ENCODE peak calls at places on chromosome 12, in five cellular contexts. One of them, this sample, is unnamed.

GRCh38 chr12:85057370-85057963 is 21.3 kb downstream of the LRRIQ1 start:
- DNase-seq in retinal pigment epithelial cell: no peak
- DNase-seq in caudate nucleus: no peak
- DNase-seq in A172: peak
- DNase-seq in stimulated activated CD4-positive, alpha-beta T cell treated with anti-CD3 and anti-CD28 coated beads, TNF-alpha, amount 100 ng/mL, for 1 hour: no peak
- DNase-seq in this sample: peak

GRCh38 chr12:124422142-124422569 is 127.3 kb downstream of the RFLNA start:
- DNase-seq in retinal pigment epithelial cell: no peak
- DNase-seq in caudate nucleus: no peak
- DNase-seq in A172: peak
- DNase-seq in stimulated activated CD4-positive, alpha-beta T cell treated with anti-CD3 and anti-CD28 coated beads, TNF-alpha, amount 100 ng/mL, for 1 hour: no peak
- DNase-seq in this sample: peak

GRCh38 chr12:64039285-64039871 is 182.7 kb downstream of the KICS2 start:
- DNase-seq in retinal pigment epithelial cell: peak
- DNase-seq in caudate nucleus: no peak
- DNase-seq in A172: no peak
- DNase-seq in stimulated activated CD4-positive, alpha-beta T cell treated with anti-CD3 and anti-CD28 coated beads, TNF-alpha, amount 100 ng/mL, for 1 hour: no peak
- DNase-seq in this sample: peak

GRCh38 chr12:67649165-67650126 is 901 bp downstream of the DYRK2 start:
- DNase-seq in retinal pigment epithelial cell: no peak
- DNase-seq in caudate nucleus: no peak
- DNase-seq in A172: no peak
- DNase-seq in stimulated activated CD4-positive, alpha-beta T cell treated with anti-CD3 and anti-CD28 coated beads, TNF-alpha, amount 100 ng/mL, for 1 hour: peak
- DNase-seq in this sample: no peak

GRCh38 chr12:42585846-42586226 is 3.7 kb downstream of the PRICKLE1 start:
- DNase-seq in retinal pigment epithelial cell: no peak
- DNase-seq in caudate nucleus: no peak
- DNase-seq in A172: no peak
- DNase-seq in stimulated activated CD4-positive, alpha-beta T cell treated with anti-CD3 and anti-CD28 coated beads, TNF-alpha, amount 100 ng/mL, for 1 hour: no peak
- DNase-seq in this sample: no peak

GRCh38 chr12:6613015-6613775 is 6.0 kb upstream of the CHD4 start:
- DNase-seq in retinal pigment epithelial cell: no peak
- DNase-seq in caudate nucleus: no peak
- DNase-seq in A172: peak
- DNase-seq in stimulated activated CD4-positive, alpha-beta T cell treated with anti-CD3 and anti-CD28 coated beads, TNF-alpha, amount 100 ng/mL, for 1 hour: no peak
- DNase-seq in this sample: peak

GRCh38 chr12:76649091-76649490 is 89.5 kb upstream of the OSBPL8 start:
- DNase-seq in retinal pigment epithelial cell: no peak
- DNase-seq in caudate nucleus: no peak
- DNase-seq in A172: no peak
- DNase-seq in stimulated activated CD4-positive, alpha-beta T cell treated with anti-CD3 and anti-CD28 coated beads, TNF-alpha, amount 100 ng/mL, for 1 hour: no peak
- DNase-seq in this sample: no peak

GRCh38 chr12:75751769-75752471 is 240.5 kb upstream of the KRR1 start:
- DNase-seq in retinal pigment epithelial cell: no peak
- DNase-seq in caudate nucleus: no peak
- DNase-seq in A172: no peak
- DNase-seq in stimulated activated CD4-positive, alpha-beta T cell treated with anti-CD3 and anti-CD28 coated beads, TNF-alpha, amount 100 ng/mL, for 1 hour: no peak
- DNase-seq in this sample: no peak

GRCh38 chr12:98373982-98374381 is 141.4 kb upstream of the TMPO start:
- DNase-seq in retinal pigment epithelial cell: no peak
- DNase-seq in caudate nucleus: no peak
- DNase-seq in A172: no peak
- DNase-seq in stimulated activated CD4-positive, alpha-beta T cell treated with anti-CD3 and anti-CD28 coated beads, TNF-alpha, amount 100 ng/mL, for 1 hour: no peak
- DNase-seq in this sample: no peak

GRCh38 chr12:52234226-52234810 is 1.3 kb downstream of the KRT7 start:
- DNase-seq in retinal pigment epithelial cell: no peak
- DNase-seq in caudate nucleus: no peak
- DNase-seq in A172: no peak
- DNase-seq in stimulated activated CD4-positive, alpha-beta T cell treated with anti-CD3 and anti-CD28 coated beads, TNF-alpha, amount 100 ng/mL, for 1 hour: no peak
- DNase-seq in this sample: no peak

GRCh38 chr12:103128862-103129501 is 171.5 kb downstream of the ASCL1 start:
- DNase-seq in retinal pigment epithelial cell: no peak
- DNase-seq in caudate nucleus: no peak
- DNase-seq in A172: no peak
- DNase-seq in stimulated activated CD4-positive, alpha-beta T cell treated with anti-CD3 and anti-CD28 coated beads, TNF-alpha, amount 100 ng/mL, for 1 hour: no peak
- DNase-seq in this sample: no peak

GRCh38 chr12:1815108-1815507 is 5.3 kb upstream of the LRTM2 start:
- DNase-seq in retinal pigment epithelial cell: no peak
- DNase-seq in caudate nucleus: no peak
- DNase-seq in A172: no peak
- DNase-seq in stimulated activated CD4-positive, alpha-beta T cell treated with anti-CD3 and anti-CD28 coated beads, TNF-alpha, amount 100 ng/mL, for 1 hour: no peak
- DNase-seq in this sample: no peak

GRCh38 chr12:89349814-89350213 is 2.5 kb downstream of the DUSP6 start:
- DNase-seq in retinal pigment epithelial cell: no peak
- DNase-seq in caudate nucleus: no peak
- DNase-seq in A172: peak
- DNase-seq in stimulated activated CD4-positive, alpha-beta T cell treated with anti-CD3 and anti-CD28 coated beads, TNF-alpha, amount 100 ng/mL, for 1 hour: no peak
- DNase-seq in this sample: no peak

GRCh38 chr12:105198961-105199360 is 37.0 kb downstream of the APPL2 start:
- DNase-seq in retinal pigment epithelial cell: no peak
- DNase-seq in caudate nucleus: no peak
- DNase-seq in A172: no peak
- DNase-seq in stimulated activated CD4-positive, alpha-beta T cell treated with anti-CD3 and anti-CD28 coated beads, TNF-alpha, amount 100 ng/mL, for 1 hour: no peak
- DNase-seq in this sample: no peak

GRCh38 chr12:121060149-121061001 is 21.3 kb upstream of the OASL start:
- DNase-seq in retinal pigment epithelial cell: no peak
- DNase-seq in caudate nucleus: no peak
- DNase-seq in A172: peak
- DNase-seq in stimulated activated CD4-positive, alpha-beta T cell treated with anti-CD3 and anti-CD28 coated beads, TNF-alpha, amount 100 ng/mL, for 1 hour: no peak
- DNase-seq in this sample: no peak

GRCh38 chr12:101850199-101850598 is 19.4 kb upstream of the GNPTAB start:
- DNase-seq in retinal pigment epithelial cell: no peak
- DNase-seq in caudate nucleus: no peak
- DNase-seq in A172: no peak
- DNase-seq in stimulated activated CD4-positive, alpha-beta T cell treated with anti-CD3 and anti-CD28 coated beads, TNF-alpha, amount 100 ng/mL, for 1 hour: no peak
- DNase-seq in this sample: no peak

GRCh38 chr12:46944104-46944503 is 118.3 kb upstream of the SLC38A4 start:
- DNase-seq in retinal pigment epithelial cell: peak
- DNase-seq in caudate nucleus: no peak
- DNase-seq in A172: peak
- DNase-seq in stimulated activated CD4-positive, alpha-beta T cell treated with anti-CD3 and anti-CD28 coated beads, TNF-alpha, amount 100 ng/mL, for 1 hour: no peak
- DNase-seq in this sample: no peak

GRCh38 chr12:45713108-45713507 is 16.4 kb upstream of the ARID2 start:
- DNase-seq in retinal pigment epithelial cell: no peak
- DNase-seq in caudate nucleus: no peak
- DNase-seq in A172: no peak
- DNase-seq in stimulated activated CD4-positive, alpha-beta T cell treated with anti-CD3 and anti-CD28 coated beads, TNF-alpha, amount 100 ng/mL, for 1 hour: no peak
- DNase-seq in this sample: no peak

GRCh38 chr12:91984571-91984970 is 161.1 kb downstream of the BTG1 start:
- DNase-seq in retinal pigment epithelial cell: peak
- DNase-seq in caudate nucleus: no peak
- DNase-seq in A172: no peak
- DNase-seq in stimulated activated CD4-positive, alpha-beta T cell treated with anti-CD3 and anti-CD28 coated beads, TNF-alpha, amount 100 ng/mL, for 1 hour: no peak
- DNase-seq in this sample: no peak

GRCh38 chr12:58341791-58342190 is 400.4 kb downstream of the ATP23 start:
- DNase-seq in retinal pigment epithelial cell: no peak
- DNase-seq in caudate nucleus: no peak
- DNase-seq in A172: no peak
- DNase-seq in stimulated activated CD4-positive, alpha-beta T cell treated with anti-CD3 and anti-CD28 coated beads, TNF-alpha, amount 100 ng/mL, for 1 hour: no peak
- DNase-seq in this sample: no peak

GRCh38 chr12:8742501-8742900 is 44.7 kb downstream of the RIMKLB start:
- DNase-seq in retinal pigment epithelial cell: peak
- DNase-seq in caudate nucleus: no peak
- DNase-seq in A172: no peak
- DNase-seq in stimulated activated CD4-positive, alpha-beta T cell treated with anti-CD3 and anti-CD28 coated beads, TNF-alpha, amount 100 ng/mL, for 1 hour: no peak
- DNase-seq in this sample: no peak

GRCh38 chr12:93833946-93834345 is 156.8 kb downstream of the CRADD start:
- DNase-seq in retinal pigment epithelial cell: no peak
- DNase-seq in caudate nucleus: no peak
- DNase-seq in A172: no peak
- DNase-seq in stimulated activated CD4-positive, alpha-beta T cell treated with anti-CD3 and anti-CD28 coated beads, TNF-alpha, amount 100 ng/mL, for 1 hour: no peak
- DNase-seq in this sample: no peak

GRCh38 chr12:26906024-26906423 is 31.8 kb downstream of the INTS13 start:
- DNase-seq in retinal pigment epithelial cell: no peak
- DNase-seq in caudate nucleus: no peak
- DNase-seq in A172: no peak
- DNase-seq in stimulated activated CD4-positive, alpha-beta T cell treated with anti-CD3 and anti-CD28 coated beads, TNF-alpha, amount 100 ng/mL, for 1 hour: no peak
- DNase-seq in this sample: no peak

GRCh38 chr12:95115641-95116040 is 42.2 kb upstream of the NR2C1 start:
- DNase-seq in retinal pigment epithelial cell: no peak
- DNase-seq in caudate nucleus: no peak
- DNase-seq in A172: no peak
- DNase-seq in stimulated activated CD4-positive, alpha-beta T cell treated with anti-CD3 and anti-CD28 coated beads, TNF-alpha, amount 100 ng/mL, for 1 hour: no peak
- DNase-seq in this sample: no peak

GRCh38 chr12:102522768-102523167 is 42.4 kb upstream of the IGF1 start:
- DNase-seq in retinal pigment epithelial cell: no peak
- DNase-seq in caudate nucleus: no peak
- DNase-seq in A172: no peak
- DNase-seq in stimulated activated CD4-positive, alpha-beta T cell treated with anti-CD3 and anti-CD28 coated beads, TNF-alpha, amount 100 ng/mL, for 1 hour: no peak
- DNase-seq in this sample: no peak

GRCh38 chr12:9820281-9820930 is 6.9 kb upstream of the KLRF1 start:
- DNase-seq in retinal pigment epithelial cell: no peak
- DNase-seq in caudate nucleus: no peak
- DNase-seq in A172: no peak
- DNase-seq in stimulated activated CD4-positive, alpha-beta T cell treated with anti-CD3 and anti-CD28 coated beads, TNF-alpha, amount 100 ng/mL, for 1 hour: no peak
- DNase-seq in this sample: no peak

GRCh38 chr12:3216097-3216496 is 138.9 kb downstream of the TSPAN9 start:
- DNase-seq in retinal pigment epithelial cell: no peak
- DNase-seq in caudate nucleus: no peak
- DNase-seq in A172: no peak
- DNase-seq in stimulated activated CD4-positive, alpha-beta T cell treated with anti-CD3 and anti-CD28 coated beads, TNF-alpha, amount 100 ng/mL, for 1 hour: no peak
- DNase-seq in this sample: no peak

GRCh38 chr12:3204143-3204542 is 127.0 kb downstream of the TSPAN9 start:
- DNase-seq in retinal pigment epithelial cell: no peak
- DNase-seq in caudate nucleus: no peak
- DNase-seq in A172: no peak
- DNase-seq in stimulated activated CD4-positive, alpha-beta T cell treated with anti-CD3 and anti-CD28 coated beads, TNF-alpha, amount 100 ng/mL, for 1 hour: no peak
- DNase-seq in this sample: peak

GRCh38 chr12:130832561-130833209 is 6.4 kb downstream of the STX2 start:
- DNase-seq in retinal pigment epithelial cell: peak
- DNase-seq in caudate nucleus: no peak
- DNase-seq in A172: peak
- DNase-seq in stimulated activated CD4-positive, alpha-beta T cell treated with anti-CD3 and anti-CD28 coated beads, TNF-alpha, amount 100 ng/mL, for 1 hour: no peak
- DNase-seq in this sample: no peak

GRCh38 chr12:77578471-77579262 is 252.0 kb upstream of the NAV3 start:
- DNase-seq in retinal pigment epithelial cell: no peak
- DNase-seq in caudate nucleus: no peak
- DNase-seq in A172: no peak
- DNase-seq in stimulated activated CD4-positive, alpha-beta T cell treated with anti-CD3 and anti-CD28 coated beads, TNF-alpha, amount 100 ng/mL, for 1 hour: no peak
- DNase-seq in this sample: no peak

GRCh38 chr12:78519422-78519821 is 345.2 kb upstream of the SYT1 start:
- DNase-seq in retinal pigment epithelial cell: no peak
- DNase-seq in caudate nucleus: no peak
- DNase-seq in A172: no peak
- DNase-seq in stimulated activated CD4-positive, alpha-beta T cell treated with anti-CD3 and anti-CD28 coated beads, TNF-alpha, amount 100 ng/mL, for 1 hour: no peak
- DNase-seq in this sample: no peak

GRCh38 chr12:96882862-96883261 is 24.2 kb upstream of the NEDD1 start:
- DNase-seq in retinal pigment epithelial cell: no peak
- DNase-seq in caudate nucleus: no peak
- DNase-seq in A172: no peak
- DNase-seq in stimulated activated CD4-positive, alpha-beta T cell treated with anti-CD3 and anti-CD28 coated beads, TNF-alpha, amount 100 ng/mL, for 1 hour: no peak
- DNase-seq in this sample: no peak

GRCh38 chr12:82057770-82058169 is 298.6 kb upstream of the PPFIA2 start:
- DNase-seq in retinal pigment epithelial cell: no peak
- DNase-seq in caudate nucleus: no peak
- DNase-seq in A172: peak
- DNase-seq in stimulated activated CD4-positive, alpha-beta T cell treated with anti-CD3 and anti-CD28 coated beads, TNF-alpha, amount 100 ng/mL, for 1 hour: no peak
- DNase-seq in this sample: no peak

GRCh38 chr12:77013091-77013490 is 52.3 kb downstream of the E2F7 start:
- DNase-seq in retinal pigment epithelial cell: no peak
- DNase-seq in caudate nucleus: no peak
- DNase-seq in A172: no peak
- DNase-seq in stimulated activated CD4-positive, alpha-beta T cell treated with anti-CD3 and anti-CD28 coated beads, TNF-alpha, amount 100 ng/mL, for 1 hour: no peak
- DNase-seq in this sample: no peak

GRCh38 chr12:46134852-46135251 is 134.0 kb downstream of the SLC38A1 start:
- DNase-seq in retinal pigment epithelial cell: no peak
- DNase-seq in caudate nucleus: no peak
- DNase-seq in A172: no peak
- DNase-seq in stimulated activated CD4-positive, alpha-beta T cell treated with anti-CD3 and anti-CD28 coated beads, TNF-alpha, amount 100 ng/mL, for 1 hour: no peak
- DNase-seq in this sample: no peak